ENCODE peak calls at places on chromosome 1, in ten cellular contexts. U, C, H, O, Q, Z, N, E, J and P are unnamed samples.

GRCh38 chr1:184257873-184258272 is 129.0 kb upstream of the C1orf21 start:
- DNase-seq in U (no peak), C (no peak), H (no peak), O (no peak), Q (no peak), Z (no peak), N (no peak), E (no peak), J (no peak), P (no peak)

GRCh38 chr1:181919729-181919991 is 141.9 kb downstream of the ZNF648 start:
- DNase-seq in U (no peak), C (no peak), H (no peak), O (no peak), Q (no peak), Z (no peak), N (no peak), E (no peak), J (no peak), P (no peak)

GRCh38 chr1:53112861-53113260 is 29.6 kb downstream of the SLC1A7 start:
- DNase-seq in U (no peak), C (no peak), H (no peak), O (no peak), Q (no peak), Z (no peak), N (peak), E (no peak), J (no peak), P (no peak)

GRCh38 chr1:43979528-43980254 is 681 bp downstream of the B4GALT2 start:
- DNase-seq in U (no peak), C (peak), H (no peak), O (no peak), Q (no peak), Z (peak), N (peak), E (no peak), J (peak), P (no peak)

GRCh38 chr1:86207323-86207722 is 50.8 kb upstream of the COL24A1 start:
- DNase-seq in U (peak), C (no peak), H (peak), O (no peak), Q (peak), Z (peak), N (peak), E (no peak), J (no peak), P (peak)

GRCh38 chr1:17498214-17498613 is 41.3 kb upstream of the ARHGEF10L start:
- DNase-seq in U (no peak), C (no peak), H (no peak), O (no peak), Q (no peak), Z (no peak), N (no peak), E (no peak), J (no peak), P (no peak)

GRCh38 chr1:115343200-115343737 is 5.2 kb upstream of the NGF start:
- DNase-seq in U (no peak), C (no peak), H (no peak), O (peak), Q (no peak), Z (no peak), N (no peak), E (no peak), J (no peak), P (no peak)

GRCh38 chr1:226610671-226611070 is 62.1 kb downstream of the STUM start:
- DNase-seq in U (no peak), C (no peak), H (no peak), O (no peak), Q (no peak), Z (no peak), N (no peak), E (no peak), J (no peak), P (no peak)

GRCh38 chr1:182143825-182144661 is 82.5 kb upstream of the ZNF648 start:
- DNase-seq in U (peak), C (peak), H (peak), O (no peak), Q (peak), Z (peak), N (peak), E (no peak), J (peak), P (peak)

GRCh38 chr1:230493264-230493663 is 67.1 kb upstream of the PGBD5 start:
- DNase-seq in U (no peak), C (no peak), H (no peak), O (no peak), Q (no peak), Z (no peak), N (no peak), E (no peak), J (no peak), P (no peak)

GRCh38 chr1:218463194-218464156 is 118.3 kb downstream of the TGFB2 start:
- DNase-seq in U (peak), C (no peak), H (peak), O (no peak), Q (no peak), Z (peak), N (peak), E (no peak), J (no peak), P (no peak)

GRCh38 chr1:5507340-5507739 is 484.9 kb downstream of the NPHP4 start:
- DNase-seq in U (no peak), C (peak), H (no peak), O (no peak), Q (no peak), Z (no peak), N (no peak), E (no peak), J (no peak), P (no peak)

GRCh38 chr1:203764105-203765028 is 616 bp upstream of the LAX1 start:
- DNase-seq in U (no peak), C (no peak), H (no peak), O (peak), Q (no peak), Z (no peak), N (no peak), E (no peak), J (no peak), P (no peak)

GRCh38 chr1:32786856-32787255 is 30.3 kb downstream of the YARS1 start:
- DNase-seq in U (no peak), C (peak), H (no peak), O (peak), Q (no peak), Z (no peak), N (no peak), E (no peak), J (no peak), P (no peak)

GRCh38 chr1:113141650-113142473 is 68.9 kb downstream of the LRIG2 start:
- DNase-seq in U (peak), C (no peak), H (no peak), O (no peak), Q (no peak), Z (no peak), N (peak), E (no peak), J (no peak), P (no peak)

GRCh38 chr1:57422271-57423134 is 1.4 kb downstream of the DAB1 start:
- DNase-seq in U (no peak), C (no peak), H (no peak), O (no peak), Q (no peak), Z (peak), N (peak), E (no peak), J (peak), P (no peak)

GRCh38 chr1:39183503-39184353 is 20.8 kb upstream of the MACF1 start:
- DNase-seq in U (peak), C (peak), H (peak), O (peak), Q (peak), Z (no peak), N (peak), E (peak), J (no peak), P (no peak)

GRCh38 chr1:214590696-214591095 is 12.3 kb upstream of the CENPF start:
- DNase-seq in U (no peak), C (no peak), H (no peak), O (no peak), Q (no peak), Z (no peak), N (no peak), E (no peak), J (no peak), P (no peak)

GRCh38 chr1:64686828-64687724 is 57.8 kb upstream of the RAVER2 start:
- DNase-seq in U (peak), C (peak), H (peak), O (peak), Q (no peak), Z (no peak), N (peak), E (peak), J (peak), P (peak)

GRCh38 chr1:94154989-94155388 is 34.0 kb upstream of the ABCA4 start:
- DNase-seq in U (no peak), C (no peak), H (no peak), O (no peak), Q (no peak), Z (no peak), N (no peak), E (no peak), J (no peak), P (no peak)

GRCh38 chr1:15966081-15966955 is 9.6 kb downstream of the ZBTB17 start:
- DNase-seq in U (no peak), C (peak), H (no peak), O (peak), Q (no peak), Z (no peak), N (peak), E (no peak), J (no peak), P (no peak)

GRCh38 chr1:202291961-202292712 is 49.6 kb downstream of the UBE2T start:
- DNase-seq in U (peak), C (no peak), H (no peak), O (no peak), Q (no peak), Z (peak), N (peak), E (peak), J (no peak), P (peak)

GRCh38 chr1:223010552-223011229 is 132.4 kb downstream of the TLR5 start:
- DNase-seq in U (no peak), C (no peak), H (no peak), O (no peak), Q (no peak), Z (no peak), N (peak), E (no peak), J (no peak), P (no peak)